ENCODE peak calls at places on chromosomes 2 and 18, in eight cellular contexts. One of them, this sample, is unnamed.

GRCh38 chr2:71934320-71934593 is 213.4 kb downstream of the CYP26B1 start:
- DNase-seq in posterior vena cava: peak; percentile 65
- DNase-seq in stimulated activated CD4-positive, alpha-beta T cell treated with anti-CD3 and anti-CD28 coated beads, Interleukin-1b, Interleukin-23, amount 100 ng/mL, for 1 hour: no peak
- DNase-seq in NCI-H446: no peak
- DNase-seq in amniotic epithelial cell: no peak
- DNase-seq in NCI-H187: no peak
- DNase-seq in NCI-H1417 treated with DMSO at 0.1 percent for 48 hours: no peak
- DNase-seq in mammary epithelial cell: no peak
- DNase-seq in this sample: no peak

GRCh38 chr2:102839668-102840388 is 78.0 kb downstream of the TMEM182 start:
- DNase-seq in amniotic epithelial cell: peak; percentile 13
- DNase-seq in posterior vena cava: no peak
- DNase-seq in NCI-H446: peak; percentile 76
- DNase-seq in NCI-H187: no peak
- DNase-seq in stimulated activated CD4-positive, alpha-beta T cell treated with anti-CD3 and anti-CD28 coated beads, Interleukin-1b, Interleukin-23, amount 100 ng/mL, for 1 hour: no peak
- DNase-seq in NCI-H1417 treated with DMSO at 0.1 percent for 48 hours: peak; percentile 29
- DNase-seq in mammary epithelial cell: peak; percentile 24
- DNase-seq in this sample: no peak

GRCh38 chr18:75250471-75250821 is 39.8 kb downstream of the TSHZ1 start:
- DNase-seq in NCI-H446: no peak
- DNase-seq in NCI-H1417 treated with DMSO at 0.1 percent for 48 hours: no peak
- DNase-seq in mammary epithelial cell: no peak
- DNase-seq in amniotic epithelial cell: no peak
- DNase-seq in posterior vena cava: no peak
- DNase-seq in stimulated activated CD4-positive, alpha-beta T cell treated with anti-CD3 and anti-CD28 coated beads, Interleukin-1b, Interleukin-23, amount 100 ng/mL, for 1 hour: no peak
- DNase-seq in NCI-H187: no peak
- DNase-seq in this sample: no peak

GRCh38 chr2:121209014-121209610 is 75.9 kb downstream of the TFCP2L1 start:
- DNase-seq in NCI-H446: no peak
- DNase-seq in NCI-H187: no peak
- DNase-seq in amniotic epithelial cell: no peak
- DNase-seq in NCI-H1417 treated with DMSO at 0.1 percent for 48 hours: no peak
- DNase-seq in posterior vena cava: no peak
- DNase-seq in mammary epithelial cell: no peak
- DNase-seq in stimulated activated CD4-positive, alpha-beta T cell treated with anti-CD3 and anti-CD28 coated beads, Interleukin-1b, Interleukin-23, amount 100 ng/mL, for 1 hour: no peak
- DNase-seq in this sample: no peak

GRCh38 chr2:238378230-238379095 is 48.3 kb upstream of the ASB1 start:
- DNase-seq in mammary epithelial cell: no peak
- DNase-seq in NCI-H446: peak; percentile 29
- DNase-seq in posterior vena cava: no peak
- DNase-seq in amniotic epithelial cell: no peak
- DNase-seq in NCI-H1417 treated with DMSO at 0.1 percent for 48 hours: no peak
- DNase-seq in stimulated activated CD4-positive, alpha-beta T cell treated with anti-CD3 and anti-CD28 coated beads, Interleukin-1b, Interleukin-23, amount 100 ng/mL, for 1 hour: no peak
- DNase-seq in NCI-H187: no peak
- DNase-seq in this sample: no peak

GRCh38 chr18:59047321-59047991 is 92.2 kb upstream of the SEC11C start:
- DNase-seq in amniotic epithelial cell: no peak
- DNase-seq in posterior vena cava: no peak
- DNase-seq in NCI-H446: no peak
- DNase-seq in NCI-H1417 treated with DMSO at 0.1 percent for 48 hours: no peak
- DNase-seq in NCI-H187: no peak
- DNase-seq in mammary epithelial cell: no peak
- DNase-seq in stimulated activated CD4-positive, alpha-beta T cell treated with anti-CD3 and anti-CD28 coated beads, Interleukin-1b, Interleukin-23, amount 100 ng/mL, for 1 hour: no peak
- DNase-seq in this sample: no peak

GRCh38 chr18:36934884-36935283 is 106.0 kb downstream of the KIAA1328 start:
- DNase-seq in NCI-H1417 treated with DMSO at 0.1 percent for 48 hours: no peak
- DNase-seq in NCI-H187: no peak
- DNase-seq in posterior vena cava: no peak
- DNase-seq in NCI-H446: no peak
- DNase-seq in amniotic epithelial cell: peak; percentile 54
- DNase-seq in stimulated activated CD4-positive, alpha-beta T cell treated with anti-CD3 and anti-CD28 coated beads, Interleukin-1b, Interleukin-23, amount 100 ng/mL, for 1 hour: no peak
- DNase-seq in mammary epithelial cell: peak; percentile 23
- DNase-seq in this sample: no peak

GRCh38 chr2:201833796-201834195 is 27.5 kb downstream of the CDK15 start:
- DNase-seq in NCI-H446: no peak
- DNase-seq in NCI-H187: no peak
- DNase-seq in amniotic epithelial cell: no peak
- DNase-seq in posterior vena cava: no peak
- DNase-seq in mammary epithelial cell: peak; percentile 86
- DNase-seq in stimulated activated CD4-positive, alpha-beta T cell treated with anti-CD3 and anti-CD28 coated beads, Interleukin-1b, Interleukin-23, amount 100 ng/mL, for 1 hour: no peak
- DNase-seq in NCI-H1417 treated with DMSO at 0.1 percent for 48 hours: no peak
- DNase-seq in this sample: no peak

GRCh38 chr2:37590119-37590571 is 81.3 kb downstream of the CDC42EP3 start:
- DNase-seq in stimulated activated CD4-positive, alpha-beta T cell treated with anti-CD3 and anti-CD28 coated beads, Interleukin-1b, Interleukin-23, amount 100 ng/mL, for 1 hour: no peak
- DNase-seq in posterior vena cava: no peak
- DNase-seq in NCI-H446: no peak
- DNase-seq in amniotic epithelial cell: peak; percentile 100
- DNase-seq in NCI-H187: no peak
- DNase-seq in NCI-H1417 treated with DMSO at 0.1 percent for 48 hours: no peak
- DNase-seq in mammary epithelial cell: peak; percentile 11
- DNase-seq in this sample: no peak

GRCh38 chr2:123916512-123916911 is 108.6 kb upstream of the CNTNAP5 start:
- DNase-seq in NCI-H446: peak; percentile 54
- DNase-seq in mammary epithelial cell: no peak
- DNase-seq in NCI-H1417 treated with DMSO at 0.1 percent for 48 hours: no peak
- DNase-seq in stimulated activated CD4-positive, alpha-beta T cell treated with anti-CD3 and anti-CD28 coated beads, Interleukin-1b, Interleukin-23, amount 100 ng/mL, for 1 hour: no peak
- DNase-seq in posterior vena cava: no peak
- DNase-seq in NCI-H187: no peak
- DNase-seq in amniotic epithelial cell: no peak
- DNase-seq in this sample: no peak

GRCh38 chr2:142472382-142472781 is 341.6 kb upstream of the LRP1B start:
- DNase-seq in NCI-H446: peak; percentile 73
- DNase-seq in stimulated activated CD4-positive, alpha-beta T cell treated with anti-CD3 and anti-CD28 coated beads, Interleukin-1b, Interleukin-23, amount 100 ng/mL, for 1 hour: no peak
- DNase-seq in mammary epithelial cell: no peak
- DNase-seq in amniotic epithelial cell: peak; percentile 7
- DNase-seq in posterior vena cava: no peak
- DNase-seq in NCI-H187: no peak
- DNase-seq in NCI-H1417 treated with DMSO at 0.1 percent for 48 hours: no peak
- DNase-seq in this sample: no peak

GRCh38 chr2:152062130-152063091 is 36.4 kb downstream of the CACNB4 start:
- DNase-seq in stimulated activated CD4-positive, alpha-beta T cell treated with anti-CD3 and anti-CD28 coated beads, Interleukin-1b, Interleukin-23, amount 100 ng/mL, for 1 hour: no peak
- DNase-seq in NCI-H187: no peak
- DNase-seq in mammary epithelial cell: peak; percentile 16
- DNase-seq in NCI-H1417 treated with DMSO at 0.1 percent for 48 hours: no peak
- DNase-seq in posterior vena cava: peak; percentile 89
- DNase-seq in amniotic epithelial cell: peak; percentile 22
- DNase-seq in NCI-H446: peak; percentile 61
- DNase-seq in this sample: no peak

GRCh38 chr18:29588446-29589100 is 1411.6 kb upstream of the CDH2 start:
- DNase-seq in NCI-H446: no peak
- DNase-seq in NCI-H187: no peak
- DNase-seq in posterior vena cava: no peak
- DNase-seq in stimulated activated CD4-positive, alpha-beta T cell treated with anti-CD3 and anti-CD28 coated beads, Interleukin-1b, Interleukin-23, amount 100 ng/mL, for 1 hour: no peak
- DNase-seq in mammary epithelial cell: no peak
- DNase-seq in NCI-H1417 treated with DMSO at 0.1 percent for 48 hours: no peak
- DNase-seq in amniotic epithelial cell: no peak
- DNase-seq in this sample: no peak

GRCh38 chr18:67260841-67261240 is 255.7 kb downstream of the DSEL start:
- DNase-seq in stimulated activated CD4-positive, alpha-beta T cell treated with anti-CD3 and anti-CD28 coated beads, Interleukin-1b, Interleukin-23, amount 100 ng/mL, for 1 hour: no peak
- DNase-seq in NCI-H446: no peak
- DNase-seq in NCI-H1417 treated with DMSO at 0.1 percent for 48 hours: no peak
- DNase-seq in mammary epithelial cell: no peak
- DNase-seq in NCI-H187: no peak
- DNase-seq in posterior vena cava: no peak
- DNase-seq in amniotic epithelial cell: peak; percentile 50
- DNase-seq in this sample: no peak

GRCh38 chr2:48343571-48344440 is 186.1 kb upstream of the STON1 start:
- DNase-seq in amniotic epithelial cell: peak; percentile 99
- DNase-seq in mammary epithelial cell: peak; percentile 79
- DNase-seq in NCI-H446: no peak
- DNase-seq in posterior vena cava: no peak
- DNase-seq in NCI-H1417 treated with DMSO at 0.1 percent for 48 hours: no peak
- DNase-seq in stimulated activated CD4-positive, alpha-beta T cell treated with anti-CD3 and anti-CD28 coated beads, Interleukin-1b, Interleukin-23, amount 100 ng/mL, for 1 hour: no peak
- DNase-seq in NCI-H187: no peak
- DNase-seq in this sample: no peak

GRCh38 chr2:160460333-160460731 is 33.3 kb downstream of the RBMS1 start:
- DNase-seq in mammary epithelial cell: no peak
- DNase-seq in posterior vena cava: no peak
- DNase-seq in NCI-H446: no peak
- DNase-seq in NCI-H1417 treated with DMSO at 0.1 percent for 48 hours: no peak
- DNase-seq in stimulated activated CD4-positive, alpha-beta T cell treated with anti-CD3 and anti-CD28 coated beads, Interleukin-1b, Interleukin-23, amount 100 ng/mL, for 1 hour: no peak
- DNase-seq in NCI-H187: no peak
- DNase-seq in amniotic epithelial cell: no peak
- DNase-seq in this sample: no peak

GRCh38 chr2:203646266-203646864 is 60.1 kb upstream of the CD28 start:
- DNase-seq in stimulated activated CD4-positive, alpha-beta T cell treated with anti-CD3 and anti-CD28 coated beads, Interleukin-1b, Interleukin-23, amount 100 ng/mL, for 1 hour: no peak
- DNase-seq in amniotic epithelial cell: no peak
- DNase-seq in posterior vena cava: no peak
- DNase-seq in NCI-H446: no peak
- DNase-seq in NCI-H1417 treated with DMSO at 0.1 percent for 48 hours: no peak
- DNase-seq in mammary epithelial cell: no peak
- DNase-seq in NCI-H187: no peak
- DNase-seq in this sample: no peak

This sample was measured in activated B cell treated with CpG ODN at 0.5 μM for 24 hours.